ENCODE peak calls at places on chromosomes 11 and 22, in six cellular contexts. One of them, this sample, is unnamed.

GRCh38 chr11:123426766-123427165 is 3.3 kb upstream of the GRAMD1B start:
- DNase-seq in neuronal stem cell: no peak
- DNase-seq in IMR-90: no peak
- DNase-seq in H1: no peak
- DNase-seq in H9: no peak
- DNase-seq in trophoblast cell: no peak
- DNase-seq in this sample: no peak

GRCh38 chr11:37502202-37502601 is 904.2 kb upstream of the RAG2 start:
- DNase-seq in neuronal stem cell: no peak
- DNase-seq in IMR-90: peak
- DNase-seq in H1: no peak
- DNase-seq in H9: no peak
- DNase-seq in trophoblast cell: no peak
- DNase-seq in this sample: peak

GRCh38 chr22:31248965-31249940 is 37.2 kb downstream of the LIMK2 start:
- DNase-seq in neuronal stem cell: no peak
- DNase-seq in IMR-90: no peak
- DNase-seq in H1: no peak
- DNase-seq in H9: no peak
- DNase-seq in trophoblast cell: no peak
- DNase-seq in this sample: no peak

GRCh38 chr11:45730014-45730413 is 64.6 kb upstream of the CHST1 start:
- DNase-seq in neuronal stem cell: no peak
- DNase-seq in IMR-90: no peak
- DNase-seq in H1: no peak
- DNase-seq in H9: no peak
- DNase-seq in trophoblast cell: no peak
- DNase-seq in this sample: no peak

GRCh38 chr11:102330226-102330625 is 12.9 kb downstream of the BIRC3 start:
- DNase-seq in neuronal stem cell: no peak
- DNase-seq in IMR-90: peak
- DNase-seq in H1: no peak
- DNase-seq in H9: no peak
- DNase-seq in trophoblast cell: no peak
- DNase-seq in this sample: no peak

GRCh38 chr11:113255096-113255495 is 59.3 kb upstream of the TTC12 start:
- DNase-seq in neuronal stem cell: no peak
- DNase-seq in IMR-90: no peak
- DNase-seq in H1: no peak
- DNase-seq in H9: no peak
- DNase-seq in trophoblast cell: no peak
- DNase-seq in this sample: no peak

GRCh38 chr11:27754035-27755017 is 54.1 kb upstream of the BDNF start:
- DNase-seq in neuronal stem cell: no peak
- DNase-seq in IMR-90: peak
- DNase-seq in H1: no peak
- DNase-seq in H9: no peak
- DNase-seq in trophoblast cell: no peak
- DNase-seq in this sample: peak

GRCh38 chr22:49815641-49816071 is 12.0 kb downstream of the BRD1 start:
- DNase-seq in neuronal stem cell: no peak
- DNase-seq in IMR-90: peak
- DNase-seq in H1: no peak
- DNase-seq in H9: no peak
- DNase-seq in trophoblast cell: no peak
- DNase-seq in this sample: no peak

GRCh38 chr11:11481371-11481770 is 128.3 kb upstream of the CSNK2A3 start:
- DNase-seq in neuronal stem cell: no peak
- DNase-seq in IMR-90: no peak
- DNase-seq in H1: no peak
- DNase-seq in H9: no peak
- DNase-seq in trophoblast cell: no peak
- DNase-seq in this sample: no peak

GRCh38 chr22:42326301-42326700 is 55.8 kb upstream of the TCF20 start:
- DNase-seq in neuronal stem cell: no peak
- DNase-seq in IMR-90: no peak
- DNase-seq in H1: no peak
- DNase-seq in H9: no peak
- DNase-seq in trophoblast cell: no peak
- DNase-seq in this sample: no peak

GRCh38 chr22:50521710-50522109 is 3.7 kb downstream of the SCO2 start:
- DNase-seq in neuronal stem cell: no peak
- DNase-seq in IMR-90: no peak
- DNase-seq in H1: no peak
- DNase-seq in H9: no peak
- DNase-seq in trophoblast cell: no peak
- DNase-seq in this sample: no peak

GRCh38 chr11:104333977-104334376 is 170.0 kb upstream of the PDGFD start:
- DNase-seq in neuronal stem cell: no peak
- DNase-seq in IMR-90: no peak
- DNase-seq in H1: no peak
- DNase-seq in H9: peak
- DNase-seq in trophoblast cell: no peak
- DNase-seq in this sample: no peak

GRCh38 chr11:128207861-128208321 is 379.5 kb downstream of the ETS1 start:
- DNase-seq in neuronal stem cell: no peak
- DNase-seq in IMR-90: peak
- DNase-seq in H1: no peak
- DNase-seq in H9: no peak
- DNase-seq in trophoblast cell: peak
- DNase-seq in this sample: peak

GRCh38 chr11:44834846-44835245 is 108.1 kb downstream of the TSPAN18 start:
- DNase-seq in neuronal stem cell: no peak
- DNase-seq in IMR-90: no peak
- DNase-seq in H1: no peak
- DNase-seq in H9: no peak
- DNase-seq in trophoblast cell: no peak
- DNase-seq in this sample: no peak

GRCh38 chr11:20474951-20475517 is 87.5 kb downstream of the PRMT3 start:
- DNase-seq in neuronal stem cell: no peak
- DNase-seq in IMR-90: no peak
- DNase-seq in H1: no peak
- DNase-seq in H9: no peak
- DNase-seq in trophoblast cell: no peak
- DNase-seq in this sample: no peak

GRCh38 chr11:112129656-112130055 is 34.2 kb downstream of the IL18 start:
- DNase-seq in neuronal stem cell: no peak
- DNase-seq in IMR-90: no peak
- DNase-seq in H1: no peak
- DNase-seq in H9: no peak
- DNase-seq in trophoblast cell: no peak
- DNase-seq in this sample: no peak

GRCh38 chr11:24386551-24387404 is 110.1 kb upstream of the LUZP2 start:
- DNase-seq in neuronal stem cell: no peak
- DNase-seq in IMR-90: peak
- DNase-seq in H1: peak
- DNase-seq in H9: no peak
- DNase-seq in trophoblast cell: no peak
- DNase-seq in this sample: peak

GRCh38 chr11:109695696-109696095 is 273.7 kb downstream of the C11orf87 start:
- DNase-seq in neuronal stem cell: no peak
- DNase-seq in IMR-90: peak
- DNase-seq in H1: no peak
- DNase-seq in H9: no peak
- DNase-seq in trophoblast cell: no peak
- DNase-seq in this sample: peak

GRCh38 chr22:31537019-31537535 is 40.7 kb downstream of the SFI1 start:
- DNase-seq in neuronal stem cell: no peak
- DNase-seq in IMR-90: no peak
- DNase-seq in H1: no peak
- DNase-seq in H9: no peak
- DNase-seq in trophoblast cell: no peak
- DNase-seq in this sample: no peak

GRCh38 chr22:32617271-32617670 is 142.7 kb downstream of the FBXO7 start:
- DNase-seq in neuronal stem cell: no peak
- DNase-seq in IMR-90: peak
- DNase-seq in H1: no peak
- DNase-seq in H9: no peak
- DNase-seq in trophoblast cell: no peak
- DNase-seq in this sample: peak

GRCh38 chr11:34175284-34176019 is 70.0 kb downstream of the NAT10 start:
- DNase-seq in neuronal stem cell: no peak
- DNase-seq in IMR-90: no peak
- DNase-seq in H1: no peak
- DNase-seq in H9: no peak
- DNase-seq in trophoblast cell: no peak
- DNase-seq in this sample: no peak

GRCh38 chr11:209275-210121 is 2.0 kb downstream of the RIC8A start:
- DNase-seq in neuronal stem cell: no peak
- DNase-seq in IMR-90: no peak
- DNase-seq in H1: no peak
- DNase-seq in H9: no peak
- DNase-seq in trophoblast cell: no peak
- DNase-seq in this sample: peak

DNA sequence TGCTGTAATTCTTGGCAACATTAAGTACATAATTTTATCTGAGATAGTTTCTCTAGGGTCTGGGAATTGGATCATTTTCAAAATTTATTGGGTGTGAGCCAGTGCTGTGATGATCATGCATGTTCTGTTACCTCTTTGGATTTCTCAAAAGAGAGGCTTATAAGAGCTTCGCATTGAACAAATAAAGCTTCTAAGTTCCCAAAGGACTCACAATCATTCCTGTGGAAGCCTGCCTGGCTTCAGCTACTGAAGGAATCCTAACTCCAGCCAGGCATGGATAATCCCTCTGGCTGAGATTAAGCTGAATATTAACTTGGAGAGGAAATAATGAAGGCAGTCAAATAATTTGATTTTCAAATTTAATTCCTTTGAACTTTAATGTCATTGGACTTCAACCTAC is 208.5 kb downstream of the RAB38 start:
- DNase-seq in neuronal stem cell: peak
- DNase-seq in IMR-90: no peak
- DNase-seq in H1: no peak
- DNase-seq in H9: no peak
- DNase-seq in trophoblast cell: no peak
- DNase-seq in this sample: no peak
- H2BK5ac ChIP-seq in neuronal stem cell: no peak
- H2BK5ac ChIP-seq in IMR-90: no peak
- H2BK5ac ChIP-seq in H1: no peak
- H2BK5ac ChIP-seq in H9: no peak
- H2BK5ac ChIP-seq in trophoblast cell: no peak
- H2BK5ac ChIP-seq in this sample: no peak

GRCh38 chr11:59678813-59679165 is 10.0 kb upstream of the PATL1 start:
- DNase-seq in neuronal stem cell: no peak
- DNase-seq in IMR-90: no peak
- DNase-seq in H1: no peak
- DNase-seq in H9: no peak
- DNase-seq in trophoblast cell: no peak
- DNase-seq in this sample: no peak
- H3K23ac ChIP-seq in neuronal stem cell: no peak
- H3K23ac ChIP-seq in IMR-90: no peak
- H3K23ac ChIP-seq in H1: no peak
- H3K23ac ChIP-seq in H9: no peak
- H3K23ac ChIP-seq in trophoblast cell: no peak
- H3K23ac ChIP-seq in this sample: no peak

GRCh38 chr11:12716816-12717215 is 42.6 kb downstream of the TEAD1 start:
- DNase-seq in neuronal stem cell: no peak
- DNase-seq in IMR-90: no peak
- DNase-seq in H1: no peak
- DNase-seq in H9: no peak
- DNase-seq in trophoblast cell: no peak
- DNase-seq in this sample: no peak

GRCh38 chr11:12717851-12718291 is 43.6 kb downstream of the TEAD1 start:
- DNase-seq in neuronal stem cell: no peak
- DNase-seq in IMR-90: no peak
- DNase-seq in H1: no peak
- DNase-seq in H9: no peak
- DNase-seq in trophoblast cell: no peak
- DNase-seq in this sample: no peak

GRCh38 chr11:12721816-12722604 is 47.8 kb downstream of the TEAD1 start:
- DNase-seq in neuronal stem cell: no peak
- DNase-seq in IMR-90: no peak
- DNase-seq in H1: no peak
- DNase-seq in H9: no peak
- DNase-seq in trophoblast cell: no peak
- DNase-seq in this sample: no peak

GRCh38 chr11:12715941-12716340 is 41.7 kb downstream of the TEAD1 start:
- DNase-seq in neuronal stem cell: no peak
- DNase-seq in IMR-90: no peak
- DNase-seq in H1: no peak
- DNase-seq in H9: no peak
- DNase-seq in trophoblast cell: no peak
- DNase-seq in this sample: no peak

DNA sequence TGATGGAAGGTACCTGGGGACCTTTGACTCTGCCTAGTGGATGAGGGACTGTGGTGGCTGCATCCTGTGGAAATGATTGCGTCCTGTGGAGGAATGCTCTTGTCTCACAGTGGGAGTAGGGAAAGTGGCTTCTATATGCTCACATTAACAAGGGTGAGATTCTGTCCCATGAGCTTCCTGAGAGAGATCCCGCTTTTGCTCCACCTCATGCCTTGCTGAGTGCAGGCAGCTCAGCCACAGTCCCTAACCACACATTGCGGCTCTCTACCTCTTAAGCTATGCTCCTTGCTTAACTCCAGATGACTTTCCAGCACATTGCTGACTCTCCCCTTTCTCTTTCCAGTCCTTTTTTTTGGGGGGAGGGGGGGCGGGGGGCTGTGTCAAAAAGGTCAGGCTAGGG is 45.0 kb downstream of the TEAD1 start:
- DNase-seq in neuronal stem cell: peak
- DNase-seq in IMR-90: peak
- DNase-seq in H1: no peak
- DNase-seq in H9: no peak
- DNase-seq in trophoblast cell: no peak
- DNase-seq in this sample: peak
- H3K14ac ChIP-seq in neuronal stem cell: no peak
- H3K14ac ChIP-seq in IMR-90: no peak
- H3K14ac ChIP-seq in H1: no peak
- H3K14ac ChIP-seq in H9: peak
- H3K14ac ChIP-seq in trophoblast cell: no peak
- H3K14ac ChIP-seq in this sample: no peak

DNA sequence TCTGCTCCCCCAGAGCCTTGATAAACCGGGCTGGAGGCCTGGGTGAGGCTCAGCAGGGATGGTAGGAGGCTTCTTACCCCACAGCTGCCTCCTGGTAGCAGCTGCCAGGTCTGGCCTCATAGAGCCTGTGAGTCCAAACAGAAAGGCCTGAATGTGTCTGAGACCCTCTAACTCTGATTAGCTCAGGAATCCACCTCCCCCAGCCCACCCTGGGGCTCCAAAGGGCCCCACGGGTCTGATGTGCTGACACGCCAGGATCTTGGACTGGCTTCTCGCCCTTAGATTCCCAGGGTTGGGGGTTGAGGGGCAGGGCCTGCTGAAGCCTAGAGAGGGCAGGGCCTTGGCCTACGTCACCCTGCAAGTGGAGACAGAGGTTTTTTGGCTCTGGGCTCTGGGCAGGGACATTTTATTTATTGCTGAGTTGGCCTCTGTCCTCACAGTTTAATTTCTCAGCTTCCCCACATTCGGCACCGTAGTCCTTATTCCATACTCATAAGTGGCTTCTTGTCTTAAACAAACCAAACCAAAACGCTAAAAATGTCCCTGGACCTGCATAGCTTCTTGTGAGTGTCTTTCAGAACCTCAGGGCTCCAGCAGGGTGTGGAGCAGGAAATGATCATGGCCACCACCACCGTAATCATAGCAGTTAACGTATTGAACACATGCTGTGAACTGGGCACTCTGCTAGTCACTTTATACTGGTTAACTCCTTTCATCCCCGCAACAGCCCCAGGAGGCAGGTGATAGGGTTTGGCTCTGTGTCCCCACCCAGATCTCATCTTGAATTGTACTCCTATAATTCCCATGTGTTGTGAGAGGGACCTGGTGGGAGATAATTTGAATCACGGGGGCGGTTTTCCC is 25.1 kb downstream of the KIAA1671 start:
- DNase-seq in neuronal stem cell: no peak
- DNase-seq in IMR-90: no peak
- DNase-seq in H1: no peak
- DNase-seq in H9: no peak
- DNase-seq in trophoblast cell: peak
- DNase-seq in this sample: peak
- H2BK5ac ChIP-seq in neuronal stem cell: no peak
- H2BK5ac ChIP-seq in IMR-90: no peak
- H2BK5ac ChIP-seq in H1: peak
- H2BK5ac ChIP-seq in H9: no peak
- H2BK5ac ChIP-seq in trophoblast cell: no peak
- H2BK5ac ChIP-seq in this sample: no peak